ENCODE peak calls at places on chromosomes 3 and 15, in ten cellular contexts. One of them, this sample, is unnamed.

GRCh38 chr15:91801836-91802534 is 51.5 kb upstream of the SLCO3A1 start:
- DNase-seq in AG04450: no peak
- DNase-seq in transverse colon: no peak
- DNase-seq in OCI-LY7: no peak
- DNase-seq in mucosa of descending colon: no peak
- DNase-seq in fibroblast of mammary gland: no peak
- DNase-seq in fibroblast of pulmonary artery: no peak
- DNase-seq in fibroblast of the aortic adventitia: no peak
- DNase-seq in choroid plexus epithelial cell: no peak
- DNase-seq in GM12864: no peak
- DNase-seq in this sample: no peak

GRCh38 chr3:186534113-186534669 is 10.0 kb downstream of the CRYGS start:
- DNase-seq in AG04450: no peak
- DNase-seq in transverse colon: no peak
- DNase-seq in OCI-LY7: peak
- DNase-seq in mucosa of descending colon: no peak
- DNase-seq in fibroblast of mammary gland: no peak
- DNase-seq in fibroblast of pulmonary artery: no peak
- DNase-seq in fibroblast of the aortic adventitia: no peak
- DNase-seq in choroid plexus epithelial cell: no peak
- DNase-seq in GM12864: peak
- DNase-seq in this sample: no peak

GRCh38 chr15:92772626-92773244 is 117.2 kb upstream of the FAM174B start:
- DNase-seq in AG04450: no peak
- DNase-seq in transverse colon: no peak
- DNase-seq in OCI-LY7: no peak
- DNase-seq in mucosa of descending colon: no peak
- DNase-seq in fibroblast of mammary gland: no peak
- DNase-seq in fibroblast of pulmonary artery: no peak
- DNase-seq in fibroblast of the aortic adventitia: no peak
- DNase-seq in choroid plexus epithelial cell: peak
- DNase-seq in GM12864: no peak
- DNase-seq in this sample: no peak

GRCh38 chr15:80554526-80554925 is 140.6 kb upstream of the ABHD17C start:
- DNase-seq in AG04450: no peak
- DNase-seq in transverse colon: no peak
- DNase-seq in OCI-LY7: no peak
- DNase-seq in mucosa of descending colon: no peak
- DNase-seq in fibroblast of mammary gland: no peak
- DNase-seq in fibroblast of pulmonary artery: no peak
- DNase-seq in fibroblast of the aortic adventitia: no peak
- DNase-seq in choroid plexus epithelial cell: no peak
- DNase-seq in GM12864: no peak
- DNase-seq in this sample: no peak

GRCh38 chr3:132006605-132007204 is 28.1 kb downstream of the CPNE4 start:
- DNase-seq in AG04450: no peak
- DNase-seq in transverse colon: peak
- DNase-seq in OCI-LY7: peak
- DNase-seq in mucosa of descending colon: no peak
- DNase-seq in fibroblast of mammary gland: peak
- DNase-seq in fibroblast of pulmonary artery: peak
- DNase-seq in fibroblast of the aortic adventitia: peak
- DNase-seq in choroid plexus epithelial cell: peak
- DNase-seq in GM12864: peak
- DNase-seq in this sample: no peak

GRCh38 chr15:45320581-45320980 is 57.8 kb downstream of the GATM start:
- DNase-seq in AG04450: no peak
- DNase-seq in transverse colon: no peak
- DNase-seq in OCI-LY7: no peak
- DNase-seq in mucosa of descending colon: no peak
- DNase-seq in fibroblast of mammary gland: peak
- DNase-seq in fibroblast of pulmonary artery: no peak
- DNase-seq in fibroblast of the aortic adventitia: no peak
- DNase-seq in choroid plexus epithelial cell: no peak
- DNase-seq in GM12864: no peak
- DNase-seq in this sample: no peak

GRCh38 chr15:59879506-59879905 is 124.6 kb upstream of the FOXB1 start:
- DNase-seq in AG04450: no peak
- DNase-seq in transverse colon: no peak
- DNase-seq in OCI-LY7: no peak
- DNase-seq in mucosa of descending colon: no peak
- DNase-seq in fibroblast of mammary gland: peak
- DNase-seq in fibroblast of pulmonary artery: peak
- DNase-seq in fibroblast of the aortic adventitia: peak
- DNase-seq in choroid plexus epithelial cell: peak
- DNase-seq in GM12864: no peak
- DNase-seq in this sample: peak

GRCh38 chr3:38276917-38277630 is 5.0 kb upstream of the SLC22A14 start:
- DNase-seq in AG04450: no peak
- DNase-seq in transverse colon: no peak
- DNase-seq in OCI-LY7: no peak
- DNase-seq in mucosa of descending colon: no peak
- DNase-seq in fibroblast of mammary gland: no peak
- DNase-seq in fibroblast of pulmonary artery: no peak
- DNase-seq in fibroblast of the aortic adventitia: no peak
- DNase-seq in choroid plexus epithelial cell: no peak
- DNase-seq in GM12864: no peak
- DNase-seq in this sample: no peak

GRCh38 chr3:197541756-197542539 is 13.8 kb downstream of the BDH1 start:
- DNase-seq in AG04450: peak
- DNase-seq in transverse colon: no peak
- DNase-seq in OCI-LY7: no peak
- DNase-seq in mucosa of descending colon: no peak
- DNase-seq in fibroblast of mammary gland: peak
- DNase-seq in fibroblast of pulmonary artery: peak
- DNase-seq in fibroblast of the aortic adventitia: no peak
- DNase-seq in choroid plexus epithelial cell: peak
- DNase-seq in GM12864: no peak
- DNase-seq in this sample: peak

GRCh38 chr3:183959214-183959613 is 58.5 kb downstream of the ABCC5 start:
- DNase-seq in AG04450: no peak
- DNase-seq in transverse colon: peak
- DNase-seq in OCI-LY7: no peak
- DNase-seq in mucosa of descending colon: no peak
- DNase-seq in fibroblast of mammary gland: no peak
- DNase-seq in fibroblast of pulmonary artery: no peak
- DNase-seq in fibroblast of the aortic adventitia: no peak
- DNase-seq in choroid plexus epithelial cell: no peak
- DNase-seq in GM12864: no peak
- DNase-seq in this sample: no peak

GRCh38 chr3:151301787-151302186 is 14.8 kb downstream of the GPR87 start:
- DNase-seq in AG04450: peak
- DNase-seq in transverse colon: no peak
- DNase-seq in OCI-LY7: no peak
- DNase-seq in mucosa of descending colon: no peak
- DNase-seq in fibroblast of mammary gland: peak
- DNase-seq in fibroblast of pulmonary artery: peak
- DNase-seq in fibroblast of the aortic adventitia: peak
- DNase-seq in choroid plexus epithelial cell: peak
- DNase-seq in GM12864: no peak
- DNase-seq in this sample: peak

GRCh38 chr3:8964436-8965370 is 1.4 kb upstream of the RAD18 start:
- DNase-seq in AG04450: no peak
- DNase-seq in transverse colon: peak
- DNase-seq in OCI-LY7: no peak
- DNase-seq in mucosa of descending colon: no peak
- DNase-seq in fibroblast of mammary gland: peak
- DNase-seq in fibroblast of pulmonary artery: peak
- DNase-seq in fibroblast of the aortic adventitia: peak
- DNase-seq in choroid plexus epithelial cell: no peak
- DNase-seq in GM12864: no peak
- DNase-seq in this sample: peak

GRCh38 chr3:73432021-73432722 is 192.6 kb downstream of the PDZRN3 start:
- DNase-seq in AG04450: no peak
- DNase-seq in transverse colon: no peak
- DNase-seq in OCI-LY7: peak
- DNase-seq in mucosa of descending colon: no peak
- DNase-seq in fibroblast of mammary gland: peak
- DNase-seq in fibroblast of pulmonary artery: peak
- DNase-seq in fibroblast of the aortic adventitia: peak
- DNase-seq in choroid plexus epithelial cell: peak
- DNase-seq in GM12864: no peak
- DNase-seq in this sample: peak

DNA sequence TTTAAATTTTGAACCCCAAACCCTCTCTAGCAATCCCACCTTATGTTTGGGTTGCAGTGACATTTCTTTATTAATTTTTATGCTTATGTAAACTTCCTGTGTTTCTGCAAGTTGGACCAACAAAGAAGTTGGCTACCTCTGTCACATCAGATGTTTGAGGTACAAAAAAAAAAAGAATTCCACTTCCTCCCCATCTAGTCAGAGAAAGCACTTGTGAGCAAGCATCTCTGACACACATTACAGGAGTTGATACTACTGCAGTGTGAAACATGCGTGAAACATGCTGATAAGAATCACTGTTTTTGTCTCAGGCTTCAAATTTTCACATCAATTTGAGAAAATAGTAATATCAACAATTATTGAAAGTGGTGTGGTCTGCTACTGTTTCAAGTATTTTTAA is 1.3 kb downstream of the SCAANT1 start:
- DNase-seq in AG04450: no peak
- DNase-seq in transverse colon: no peak
- DNase-seq in OCI-LY7: peak
- DNase-seq in mucosa of descending colon: no peak
- DNase-seq in fibroblast of mammary gland: peak
- DNase-seq in fibroblast of pulmonary artery: no peak
- DNase-seq in fibroblast of the aortic adventitia: peak
- DNase-seq in choroid plexus epithelial cell: no peak
- DNase-seq in GM12864: no peak
- DNase-seq in this sample: no peak
- H3K4me3 ChIP-seq in AG04450: peak
- H3K4me3 ChIP-seq in transverse colon: no peak
- H3K4me3 ChIP-seq in OCI-LY7: peak
- H3K4me3 ChIP-seq in mucosa of descending colon: no peak
- H3K4me3 ChIP-seq in fibroblast of mammary gland: peak
- H3K4me3 ChIP-seq in fibroblast of pulmonary artery: peak
- H3K4me3 ChIP-seq in fibroblast of the aortic adventitia: peak
- H3K4me3 ChIP-seq in choroid plexus epithelial cell: no peak
- H3K4me3 ChIP-seq in GM12864: peak
- H3K4me3 ChIP-seq in this sample: no peak

GRCh38 chr3:107543666-107544065 is 20.9 kb downstream of the BBX start:
- DNase-seq in AG04450: no peak
- DNase-seq in transverse colon: no peak
- DNase-seq in OCI-LY7: peak
- DNase-seq in mucosa of descending colon: no peak
- DNase-seq in fibroblast of mammary gland: peak
- DNase-seq in fibroblast of pulmonary artery: peak
- DNase-seq in fibroblast of the aortic adventitia: peak
- DNase-seq in choroid plexus epithelial cell: peak
- DNase-seq in GM12864: no peak
- DNase-seq in this sample: no peak
- TF ChIP-seq CTCF in AG04450: no peak
- TF ChIP-seq CTCF in transverse colon: no peak
- TF ChIP-seq CTCF in OCI-LY7: peak
- TF ChIP-seq CTCF in mucosa of descending colon: no peak
- TF ChIP-seq CTCF in fibroblast of mammary gland: no peak
- TF ChIP-seq CTCF in fibroblast of pulmonary artery: peak
- TF ChIP-seq CTCF in fibroblast of the aortic adventitia: no peak
- TF ChIP-seq CTCF in choroid plexus epithelial cell: peak
- TF ChIP-seq CTCF in GM12864: no peak
- TF ChIP-seq CTCF in this sample: peak

DNA sequence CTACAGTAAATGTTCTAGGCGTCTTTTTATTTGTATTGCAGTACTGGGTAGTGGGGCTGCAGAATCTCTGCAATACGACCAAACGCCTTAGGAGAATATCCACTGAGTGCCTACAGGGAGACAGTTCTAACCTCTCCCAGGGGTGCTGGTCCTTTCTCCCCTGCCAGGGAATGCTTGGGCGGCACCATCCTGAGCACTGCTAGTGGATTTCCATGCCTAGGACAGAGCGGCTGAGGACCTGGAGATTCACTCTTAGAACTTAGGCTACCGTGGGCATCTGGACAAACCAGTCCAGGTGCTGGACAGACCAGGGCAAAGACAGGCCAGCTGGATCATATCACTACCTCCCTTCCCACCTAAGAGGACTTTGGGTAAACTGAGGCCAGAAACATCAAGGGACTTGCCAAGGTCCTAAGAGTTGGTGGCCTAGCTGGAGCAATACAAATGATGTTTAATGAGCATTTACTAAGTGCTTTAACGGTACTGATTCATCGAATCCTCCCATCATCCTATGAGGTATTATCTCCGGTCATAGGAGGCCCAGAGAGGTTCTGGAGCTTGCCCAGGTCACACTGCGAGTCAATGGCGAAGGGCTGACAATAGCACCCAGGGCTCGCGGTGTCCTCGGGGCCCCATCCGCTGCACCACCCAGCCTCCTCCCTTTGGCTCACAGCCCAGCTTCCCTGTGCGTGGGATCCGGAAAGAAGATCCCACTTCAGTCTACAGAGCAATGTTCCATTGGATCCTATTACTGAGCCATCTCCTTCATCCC is 822 bp downstream of the TMEM44 start:
- DNase-seq in AG04450: no peak
- DNase-seq in transverse colon: peak
- DNase-seq in OCI-LY7: no peak
- DNase-seq in mucosa of descending colon: peak
- DNase-seq in fibroblast of mammary gland: peak
- DNase-seq in fibroblast of pulmonary artery: peak
- DNase-seq in fibroblast of the aortic adventitia: peak
- DNase-seq in choroid plexus epithelial cell: peak
- DNase-seq in GM12864: no peak
- DNase-seq in this sample: no peak
- H3K4me3 ChIP-seq in AG04450: peak
- H3K4me3 ChIP-seq in transverse colon: peak
- H3K4me3 ChIP-seq in OCI-LY7: peak
- H3K4me3 ChIP-seq in mucosa of descending colon: peak
- H3K4me3 ChIP-seq in fibroblast of mammary gland: peak
- H3K4me3 ChIP-seq in fibroblast of pulmonary artery: peak
- H3K4me3 ChIP-seq in fibroblast of the aortic adventitia: peak
- H3K4me3 ChIP-seq in choroid plexus epithelial cell: peak
- H3K4me3 ChIP-seq in GM12864: peak
- H3K4me3 ChIP-seq in this sample: peak

DNA sequence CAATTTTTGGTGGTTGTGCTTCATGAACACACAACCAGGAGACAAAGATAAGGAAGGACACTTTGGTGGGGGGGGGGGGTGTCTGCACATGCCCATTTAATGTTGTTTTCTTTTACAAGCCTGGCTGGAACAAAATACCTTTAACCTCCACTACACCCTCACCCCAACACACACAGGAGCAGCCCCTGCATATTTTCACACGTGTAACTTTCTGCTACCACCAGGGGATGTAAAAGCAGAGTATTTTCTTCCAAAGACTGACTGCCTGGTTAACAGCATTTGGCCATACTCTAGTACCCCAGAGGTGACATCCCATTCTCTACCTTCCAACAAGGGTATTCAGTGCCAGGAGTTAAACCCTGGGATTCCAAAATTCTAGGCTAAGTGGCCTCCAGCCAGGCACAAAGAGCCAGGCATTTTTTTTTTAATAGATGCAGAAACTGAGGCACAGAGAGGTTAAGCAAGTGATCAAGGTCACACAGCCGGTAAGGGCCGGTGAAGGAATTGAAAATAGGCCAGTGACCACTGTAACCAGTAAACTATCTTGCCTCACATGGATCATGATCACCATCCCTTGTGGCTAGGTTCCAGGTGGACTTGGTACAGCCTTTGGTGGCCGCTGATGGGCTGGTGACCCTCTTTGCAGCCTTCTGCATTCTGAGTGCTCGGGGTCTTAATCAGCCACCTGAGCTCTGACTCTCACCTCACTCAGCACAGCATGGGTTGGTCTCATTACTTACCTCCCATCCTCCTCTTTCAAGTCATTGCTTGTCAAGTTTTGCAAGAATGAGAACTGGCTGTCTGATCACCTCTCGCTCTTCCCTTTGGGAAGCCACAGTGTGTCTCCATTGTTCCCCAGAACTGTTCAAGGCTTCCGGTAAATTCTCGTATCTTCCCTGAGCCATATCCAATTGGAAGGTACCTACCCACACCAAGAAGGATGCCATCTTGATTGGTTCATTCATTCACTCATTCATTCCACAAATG is 20.4 kb downstream of the MAGI1 start:
- DNase-seq in AG04450: no peak
- DNase-seq in transverse colon: no peak
- DNase-seq in OCI-LY7: no peak
- DNase-seq in mucosa of descending colon: no peak
- DNase-seq in fibroblast of mammary gland: no peak
- DNase-seq in fibroblast of pulmonary artery: no peak
- DNase-seq in fibroblast of the aortic adventitia: no peak
- DNase-seq in choroid plexus epithelial cell: no peak
- DNase-seq in GM12864: no peak
- DNase-seq in this sample: no peak
- TF ChIP-seq CTCF in AG04450: peak
- TF ChIP-seq CTCF in transverse colon: no peak
- TF ChIP-seq CTCF in OCI-LY7: no peak
- TF ChIP-seq CTCF in mucosa of descending colon: no peak
- TF ChIP-seq CTCF in fibroblast of mammary gland: no peak
- TF ChIP-seq CTCF in fibroblast of pulmonary artery: no peak
- TF ChIP-seq CTCF in fibroblast of the aortic adventitia: no peak
- TF ChIP-seq CTCF in choroid plexus epithelial cell: peak
- TF ChIP-seq CTCF in GM12864: no peak
- TF ChIP-seq CTCF in this sample: no peak